ENCODE peak calls at places on chromosomes 13 and 19, in five cellular contexts. U is endodermal cell, I is cardiac muscle cell, Q is dorsolateral prefrontal cortex, G is tibial artery. W is an unnamed sample.

GRCh38 chr13:111626371-111627305 is 306.2 kb downstream of the TEX29 start:
- DNase-seq in U (no peak), G (no peak), Q (no peak), I (no peak), W (no peak)

GRCh38 chr13:97205971-97206370 is 16.2 kb upstream of the MBNL2 start:
- DNase-seq in U (no peak), I (peak; percentile 66), G (no peak), Q (no peak), W (no peak)

GRCh38 chr13:30617315-30618185 is at the start of gene USPL1:
- DNase-seq in G (peak; percentile 99), I (peak; percentile 100), Q (peak; percentile 96), U (peak; percentile 99), W (peak; percentile 99)

GRCh38 chr13:21232196-21232595 is 55.7 kb downstream of the MRPL57 start:
- DNase-seq in I (peak; percentile 69), U (no peak), Q (no peak), G (no peak), W (peak; percentile 92)

GRCh38 chr13:56015919-56016318 is 1124.8 kb upstream of the PRR20A start:
- DNase-seq in U (no peak), G (no peak), Q (no peak), I (no peak), W (no peak)

GRCh38 chr13:36158606-36159005 is 27.4 kb upstream of the DCLK1 start:
- DNase-seq in G (no peak), U (no peak), I (no peak), Q (no peak), W (no peak)

GRCh38 chr13:108176685-108177274 is 38.6 kb downstream of the LIG4 start:
- DNase-seq in Q (peak; percentile 10), U (peak; percentile 85), G (no peak), I (peak; percentile 29), W (no peak)

GRCh38 chr13:93262729-93263128 is 36.1 kb downstream of the GPC6 start:
- DNase-seq in I (peak; percentile 39), U (no peak), Q (no peak), G (no peak), W (no peak)

GRCh38 chr13:34555988-34556387 is 386.1 kb upstream of the NBEA start:
- DNase-seq in U (no peak), G (no peak), Q (no peak), I (peak; percentile 21), W (no peak)

GRCh38 chr19:40284501-40285352 is at the start of gene AKT2:
- DNase-seq in Q (peak; percentile 67), G (no peak), U (peak; percentile 95), I (peak; percentile 66), W (no peak)

GRCh38 chr19:29715695-29716581 is 877 bp upstream of the C19orf12 start:
- DNase-seq in G (no peak), U (no peak), I (peak; percentile 10), Q (no peak), W (no peak)

GRCh38 chr19:13156968-13157882 is 7.0 kb downstream of the IER2 start:
- DNase-seq in U (no peak), Q (no peak), G (no peak), I (no peak), W (no peak)

GRCh38 chr13:30934381-30934780 is 1.9 kb downstream of the TEX26 start:
- DNase-seq in G (no peak), I (no peak), Q (no peak), U (peak; percentile 78), W (peak; percentile 89)

GRCh38 chr19:34365463-34366401 is 736 bp downstream of the GPI start:
- DNase-seq in U (peak; percentile 72), Q (peak; percentile 67), I (peak; percentile 39), G (peak; percentile 74), W (no peak)

GRCh38 chr19:51086153-51086850 is 3.6 kb upstream of the KLK14 start:
- DNase-seq in I (no peak), G (no peak), Q (no peak), U (no peak), W (no peak)

GRCh38 chr13:75175575-75175974 is 306.4 kb downstream of the TBC1D4 start:
- DNase-seq in Q (no peak), I (peak; percentile 48), G (no peak), U (no peak), W (no peak)

GRCh38 chr13:94112227-94112626 is 367.3 kb downstream of the DCT start:
- DNase-seq in Q (no peak), I (peak; percentile 94), U (no peak), G (no peak), W (no peak)

GRCh38 chr19:11435833-11436313 is 438 bp downstream of the PRKCSH start:
- DNase-seq in G (no peak), U (no peak), Q (no peak), I (peak; percentile 30), W (no peak)

GRCh38 chr13:110486061-110486780 is 75.3 kb downstream of the RAB20 start:
- DNase-seq in U (peak; percentile 90), Q (no peak), I (no peak), G (no peak), W (no peak)

GRCh38 chr19:33388231-33388816 is 14.8 kb downstream of the CEBPG start:
- DNase-seq in Q (no peak), G (peak; percentile 70), I (no peak), U (no peak), W (no peak)

GRCh38 chr13:31009166-31009565 is 76.7 kb downstream of the TEX26 start:
- DNase-seq in U (peak; percentile 27), G (no peak), I (peak; percentile 7), Q (no peak), W (no peak)

GRCh38 chr13:23159205-23159586 is 21.6 kb upstream of the SGCG start:
- DNase-seq in G (no peak), U (peak; percentile 91), Q (peak; percentile 23), I (peak; percentile 53), W (no peak)

GRCh38 chr13:24149306-24150032 is 11.1 kb upstream of the SPATA13 start:
- DNase-seq in I (peak; percentile 75), U (no peak), Q (no peak), G (no peak), W (no peak)

GRCh38 chr19:30686252-30686762 is 314.1 kb downstream of the ZNF536 start:
- DNase-seq in G (no peak), U (peak; percentile 43), I (peak; percentile 12), Q (no peak), W (no peak)

GRCh38 chr13:47696677-47697076 is 304.4 kb downstream of the SUCLA2 start:
- DNase-seq in G (no peak), I (no peak), Q (no peak), U (peak; percentile 47), W (no peak)

GRCh38 chr19:33098023-33098652 is 17.2 kb downstream of the GPATCH1 start:
- DNase-seq in I (no peak), G (no peak), U (no peak), Q (no peak), W (no peak)

GRCh38 chr13:107322228-107322627 is 754.3 kb upstream of the ARGLU1 start:
- DNase-seq in U (no peak), G (no peak), I (no peak), Q (no peak), W (no peak)

GRCh38 chr13:30431269-30431950 is 9.1 kb downstream of the UBE2L5 start:
- DNase-seq in I (no peak), Q (no peak), U (no peak), G (no peak), W (no peak)

GRCh38 chr13:84139561-84140158 is 257.4 kb upstream of the SLITRK1 start:
- DNase-seq in I (no peak), G (no peak), Q (no peak), U (no peak), W (no peak)

GRCh38 chr13:112894423-112894672 is 74.7 kb upstream of the MCF2L start:
- DNase-seq in I (no peak), Q (no peak), U (no peak), G (no peak), W (no peak)
- H3K4me3 ChIP-seq in I (peak overlapping the region; percentile 39), Q (peak overlapping the region; percentile 37), U (peak overlapping the region; percentile 78), G (peak overlapping the region; percentile 52), W (peak overlapping the region; percentile 63)

DNA sequence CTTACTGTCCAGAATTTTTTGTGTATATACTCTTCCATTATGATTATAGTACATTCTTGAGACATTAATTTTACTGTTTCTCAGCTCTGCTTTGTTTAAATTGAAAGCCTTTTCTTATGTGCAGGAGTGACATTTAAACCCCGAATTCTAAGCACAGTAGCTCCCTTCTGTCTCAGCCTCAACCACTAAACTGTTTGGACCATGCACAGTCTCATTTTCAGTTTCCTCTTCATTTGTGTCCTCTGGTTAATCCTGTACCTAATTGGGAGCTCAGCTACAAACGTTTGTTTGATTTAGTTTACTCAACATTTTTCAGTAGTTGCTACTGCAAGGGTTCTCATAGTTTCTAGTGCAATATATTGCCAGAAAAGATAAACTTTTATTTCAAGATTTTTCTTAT is 206.3 kb downstream of the SLITRK5 start:
- DNase-seq in U (no peak), Q (no peak), G (no peak), I (no peak), W (no peak)
- H3K4me3 ChIP-seq in U (no peak overlapping the region), Q (no peak overlapping the region), G (no peak overlapping the region), I (no peak overlapping the region), W (no peak overlapping the region)

GRCh38 chr13:40077396-40078027 is 422.1 kb downstream of the COG6 start:
- DNase-seq in G (no peak), U (no peak), I (no peak), Q (no peak), W (no peak)
- H3K4me3 ChIP-seq in G (no peak overlapping the region), U (no peak overlapping the region), I (no peak overlapping the region), Q (no peak overlapping the region), W (no peak overlapping the region)

GRCh38 chr19:4456843-4457653 is 546 bp downstream of the UBXN6 start:
- DNase-seq in U (peak; percentile 90), Q (peak; percentile 38), G (no peak), I (peak; percentile 82), W (no peak)
- H3K4me3 ChIP-seq in U (peak overlapping the region; percentile 97), Q (peak overlapping the region; percentile 71), G (peak overlapping the region; percentile 79), I (peak overlapping the region; percentile 100), W (peak overlapping the region; percentile 67)

DNA sequence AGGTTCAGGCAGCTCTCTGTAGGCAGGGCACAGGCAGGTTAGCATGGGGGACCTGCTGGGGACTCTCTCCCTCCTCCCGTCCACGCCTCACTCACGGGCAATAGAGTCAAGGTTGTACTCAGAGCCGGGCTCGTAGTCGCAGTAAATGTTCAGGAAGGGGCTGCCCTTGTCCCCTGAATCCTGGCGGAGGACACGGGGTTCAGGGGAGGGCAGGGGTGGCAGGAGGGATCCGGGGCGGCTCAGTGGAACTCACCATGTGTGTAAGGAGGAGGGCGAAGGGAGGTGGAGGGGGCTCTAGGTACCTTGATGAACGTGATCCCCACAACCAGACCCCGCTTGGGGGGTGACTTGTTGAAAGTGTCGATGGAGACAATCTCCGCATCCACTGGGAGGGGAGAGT is 819 bp downstream of the KPTN start:
- DNase-seq in Q (no peak), G (no peak), I (no peak), U (no peak), W (no peak)
- H3K4me3 ChIP-seq in Q (peak overlapping the region; percentile 81), G (peak overlapping the region; percentile 58), I (no peak overlapping the region), U (peak overlapping the region; percentile 96), W (peak overlapping the region; percentile 88)

DNA sequence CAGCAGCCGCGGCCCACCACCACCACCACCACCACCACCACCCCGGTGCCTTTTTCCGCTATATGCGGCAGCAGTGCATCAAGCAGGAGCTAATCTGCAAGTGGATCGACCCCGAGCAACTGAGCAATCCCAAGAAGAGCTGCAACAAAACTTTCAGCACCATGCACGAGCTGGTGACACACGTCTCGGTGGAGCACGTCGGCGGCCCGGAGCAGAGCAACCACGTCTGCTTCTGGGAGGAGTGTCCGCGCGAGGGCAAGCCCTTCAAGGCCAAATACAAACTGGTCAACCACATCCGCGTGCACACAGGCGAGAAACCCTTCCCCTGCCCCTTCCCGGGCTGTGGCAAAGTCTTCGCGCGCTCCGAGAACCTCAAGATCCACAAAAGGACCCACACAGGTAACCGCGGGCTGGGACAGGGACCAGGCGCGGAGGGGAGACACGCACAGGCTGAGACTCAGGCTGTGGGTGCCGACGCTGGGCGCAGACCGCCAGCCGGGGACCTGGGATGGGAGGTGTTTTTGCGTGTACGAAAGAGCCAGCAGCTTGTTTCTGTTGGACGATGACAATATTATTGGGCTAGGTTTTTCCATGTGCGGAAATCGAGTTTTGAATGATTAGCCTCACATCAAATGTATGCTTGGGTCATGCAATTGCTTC is 1.3 kb downstream of the ZIC2 start:
- DNase-seq in Q (no peak), I (no peak), U (no peak), G (no peak), W (peak; percentile 62)
- H3K4me3 ChIP-seq in Q (peak overlapping the region; percentile 54), I (peak overlapping the region; percentile 54), U (peak overlapping the region; percentile 92), G (peak overlapping the region; percentile 67), W (peak overlapping the region; percentile 50)